ENCODE peak calls at places on chromosomes 12 and 14, in seven cellular contexts. One of them, this sample, is unnamed.

GRCh38 chr12:68631177-68631576 is 20.5 kb downstream of the RAP1B start:
- DNase-seq in trophoblast cell: peak
- DNase-seq in H1: no peak
- DNase-seq in mesendoderm: no peak
- DNase-seq in IMR-90: peak
- DNase-seq in neuronal stem cell: no peak
- DNase-seq in mesenchymal stem cell: no peak
- DNase-seq in this sample: no peak

GRCh38 chr14:65860956-65861631 is 448.6 kb downstream of the FUT8 start:
- DNase-seq in H1: no peak
- DNase-seq in IMR-90: no peak
- DNase-seq in mesendoderm: no peak
- DNase-seq in neuronal stem cell: no peak
- DNase-seq in mesenchymal stem cell: no peak
- DNase-seq in trophoblast cell: no peak
- DNase-seq in this sample: no peak

GRCh38 chr14:93234798-93235197 is 27.7 kb downstream of the UBR7 start:
- DNase-seq in mesenchymal stem cell: no peak
- DNase-seq in trophoblast cell: peak
- DNase-seq in H1: no peak
- DNase-seq in mesendoderm: peak
- DNase-seq in neuronal stem cell: no peak
- DNase-seq in IMR-90: peak
- DNase-seq in this sample: no peak

GRCh38 chr12:52543985-52544888 is 8.7 kb downstream of the KRT71 start:
- DNase-seq in mesenchymal stem cell: no peak
- DNase-seq in H1: no peak
- DNase-seq in mesendoderm: no peak
- DNase-seq in neuronal stem cell: no peak
- DNase-seq in IMR-90: no peak
- DNase-seq in trophoblast cell: no peak
- DNase-seq in this sample: peak

GRCh38 chr12:31423405-31423804 is 97.5 kb upstream of the SINHCAF start:
- DNase-seq in H1: no peak
- DNase-seq in neuronal stem cell: no peak
- DNase-seq in IMR-90: no peak
- DNase-seq in mesenchymal stem cell: no peak
- DNase-seq in trophoblast cell: no peak
- DNase-seq in mesendoderm: no peak
- DNase-seq in this sample: no peak

GRCh38 chr14:79278798-79279644 is 932.3 kb downstream of the DIO2 start:
- DNase-seq in mesendoderm: peak
- DNase-seq in IMR-90: peak
- DNase-seq in neuronal stem cell: peak
- DNase-seq in mesenchymal stem cell: peak
- DNase-seq in trophoblast cell: peak
- DNase-seq in H1: peak
- DNase-seq in this sample: peak

GRCh38 chr12:93684716-93685115 is 7.5 kb downstream of the CRADD start:
- DNase-seq in trophoblast cell: no peak
- DNase-seq in mesenchymal stem cell: no peak
- DNase-seq in neuronal stem cell: no peak
- DNase-seq in mesendoderm: no peak
- DNase-seq in H1: no peak
- DNase-seq in IMR-90: no peak
- DNase-seq in this sample: no peak

GRCh38 chr14:54805521-54806322 is 96.9 kb downstream of the GCH1 start:
- DNase-seq in IMR-90: peak
- DNase-seq in mesenchymal stem cell: peak
- DNase-seq in H1: peak
- DNase-seq in trophoblast cell: peak
- DNase-seq in neuronal stem cell: peak
- DNase-seq in mesendoderm: peak
- DNase-seq in this sample: peak

GRCh38 chr14:71290960-71291466 is 383.8 kb downstream of the PCNX1 start:
- DNase-seq in trophoblast cell: peak
- DNase-seq in neuronal stem cell: no peak
- DNase-seq in H1: no peak
- DNase-seq in IMR-90: peak
- DNase-seq in mesendoderm: peak
- DNase-seq in mesenchymal stem cell: peak
- DNase-seq in this sample: no peak

GRCh38 chr12:113844495-113845175 is 121.5 kb downstream of the RBM19 start:
- DNase-seq in neuronal stem cell: no peak
- DNase-seq in IMR-90: no peak
- DNase-seq in mesendoderm: no peak
- DNase-seq in mesenchymal stem cell: no peak
- DNase-seq in trophoblast cell: no peak
- DNase-seq in H1: no peak
- DNase-seq in this sample: no peak

GRCh38 chr14:24164591-24164991 is 3.5 kb downstream of the IRF9 start:
- DNase-seq in H1: no peak
- DNase-seq in IMR-90: no peak
- DNase-seq in mesendoderm: no peak
- DNase-seq in neuronal stem cell: no peak
- DNase-seq in mesenchymal stem cell: no peak
- DNase-seq in trophoblast cell: peak
- DNase-seq in this sample: no peak

GRCh38 chr14:63134801-63135200 is 69.4 kb upstream of the RHOJ start:
- DNase-seq in IMR-90: peak
- DNase-seq in trophoblast cell: peak
- DNase-seq in mesendoderm: peak
- DNase-seq in neuronal stem cell: peak
- DNase-seq in H1: no peak
- DNase-seq in mesenchymal stem cell: peak
- DNase-seq in this sample: no peak

GRCh38 chr14:54652188-54652889 is 85.4 kb downstream of the SAMD4A start:
- DNase-seq in mesenchymal stem cell: peak
- DNase-seq in IMR-90: peak
- DNase-seq in H1: no peak
- DNase-seq in neuronal stem cell: peak
- DNase-seq in mesendoderm: peak
- DNase-seq in trophoblast cell: peak
- DNase-seq in this sample: peak

GRCh38 chr14:55188686-55189295 is 2.6 kb downstream of the DLGAP5 start:
- DNase-seq in H1: no peak
- DNase-seq in mesendoderm: no peak
- DNase-seq in mesenchymal stem cell: peak
- DNase-seq in IMR-90: peak
- DNase-seq in neuronal stem cell: no peak
- DNase-seq in trophoblast cell: no peak
- DNase-seq in this sample: no peak

GRCh38 chr12:13125996-13126395 is 22.5 kb upstream of the GSG1 start:
- DNase-seq in H1: no peak
- DNase-seq in IMR-90: no peak
- DNase-seq in mesenchymal stem cell: no peak
- DNase-seq in mesendoderm: no peak
- DNase-seq in neuronal stem cell: no peak
- DNase-seq in trophoblast cell: no peak
- DNase-seq in this sample: no peak

GRCh38 chr12:42284876-42285275 is 41.0 kb downstream of the ZCRB1 start:
- DNase-seq in H1: no peak
- DNase-seq in mesenchymal stem cell: no peak
- DNase-seq in IMR-90: peak
- DNase-seq in trophoblast cell: no peak
- DNase-seq in neuronal stem cell: no peak
- DNase-seq in mesendoderm: no peak
- DNase-seq in this sample: no peak

GRCh38 chr12:22100952-22101748 is 55.1 kb downstream of the CMAS start:
- DNase-seq in mesendoderm: peak
- DNase-seq in trophoblast cell: peak
- DNase-seq in mesenchymal stem cell: peak
- DNase-seq in IMR-90: peak
- DNase-seq in neuronal stem cell: peak
- DNase-seq in H1: peak
- DNase-seq in this sample: peak

GRCh38 chr12:120067084-120067869 is 49.3 kb downstream of the RAB35 start:
- DNase-seq in neuronal stem cell: no peak
- DNase-seq in H1: no peak
- DNase-seq in trophoblast cell: no peak
- DNase-seq in mesendoderm: no peak
- DNase-seq in IMR-90: no peak
- DNase-seq in mesenchymal stem cell: no peak
- DNase-seq in this sample: no peak

GRCh38 chr14:67418368-67419174 is 6.6 kb upstream of the PLEK2 start:
- DNase-seq in H1: no peak
- DNase-seq in mesenchymal stem cell: no peak
- DNase-seq in neuronal stem cell: no peak
- DNase-seq in IMR-90: peak
- DNase-seq in trophoblast cell: peak
- DNase-seq in mesendoderm: no peak
- DNase-seq in this sample: no peak

GRCh38 chr14:76780875-76781647 is 19.8 kb downstream of the VASH1 start:
- DNase-seq in IMR-90: peak
- DNase-seq in mesenchymal stem cell: no peak
- DNase-seq in mesendoderm: no peak
- DNase-seq in neuronal stem cell: no peak
- DNase-seq in trophoblast cell: no peak
- DNase-seq in H1: peak
- DNase-seq in this sample: peak

GRCh38 chr14:68774771-68775613 is 17.9 kb downstream of the ZFP36L1 start:
- DNase-seq in mesendoderm: no peak
- DNase-seq in trophoblast cell: peak
- DNase-seq in mesenchymal stem cell: peak
- DNase-seq in IMR-90: peak
- DNase-seq in H1: no peak
- DNase-seq in neuronal stem cell: no peak
- DNase-seq in this sample: no peak
- H3K27ac ChIP-seq in mesendoderm: no peak
- H3K27ac ChIP-seq in trophoblast cell: no peak
- H3K27ac ChIP-seq in mesenchymal stem cell: no peak
- H3K27ac ChIP-seq in IMR-90: no peak
- H3K27ac ChIP-seq in H1: no peak
- H3K27ac ChIP-seq in neuronal stem cell: no peak
- H3K27ac ChIP-seq in this sample: no peak

DNA sequence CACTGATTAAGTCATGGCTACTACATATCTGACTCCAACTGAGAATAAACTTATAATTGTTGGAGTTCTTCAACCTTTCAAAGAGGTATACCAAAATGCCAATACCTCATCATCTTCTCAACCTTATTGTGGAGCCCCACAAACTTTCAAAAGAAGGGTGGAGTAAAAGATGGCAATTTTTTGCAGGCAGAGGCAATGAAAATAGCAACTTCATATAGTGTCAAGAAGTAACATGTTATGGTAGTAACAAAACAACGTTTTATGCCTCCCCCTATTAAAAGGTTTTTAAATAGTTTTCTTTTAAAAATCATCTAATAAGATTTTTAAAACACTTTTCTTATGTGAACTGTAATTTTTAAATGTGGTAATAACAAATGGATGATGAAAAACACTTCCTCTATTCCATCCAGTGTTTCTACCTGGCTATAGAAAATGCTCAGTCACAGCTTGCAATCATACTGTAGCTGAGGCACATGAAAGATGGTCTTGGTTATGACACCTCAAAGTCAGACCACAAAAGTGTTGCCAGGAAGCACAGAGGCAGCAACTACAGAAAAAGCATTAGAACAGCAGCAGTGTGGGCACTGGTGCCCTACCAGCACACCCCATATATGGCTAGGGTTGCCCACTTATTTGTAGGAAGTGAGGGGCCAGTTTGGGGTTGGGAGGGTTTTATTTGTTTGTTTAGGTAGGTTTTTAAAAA is 7.0 kb downstream of the PPP1R12A start:
- DNase-seq in IMR-90: peak
- DNase-seq in trophoblast cell: no peak
- DNase-seq in H1: no peak
- DNase-seq in mesenchymal stem cell: peak
- DNase-seq in mesendoderm: no peak
- DNase-seq in neuronal stem cell: no peak
- DNase-seq in this sample: no peak
- H3K18ac ChIP-seq in IMR-90: no peak
- H3K18ac ChIP-seq in trophoblast cell: no peak
- H3K18ac ChIP-seq in H1: no peak
- H3K18ac ChIP-seq in mesenchymal stem cell: peak
- H3K18ac ChIP-seq in mesendoderm: no peak
- H3K18ac ChIP-seq in neuronal stem cell: no peak
- H3K18ac ChIP-seq in this sample: no peak

GRCh38 chr12:109625749-109626377 is 52.3 kb downstream of the MVK start:
- DNase-seq in IMR-90: no peak
- DNase-seq in trophoblast cell: no peak
- DNase-seq in neuronal stem cell: no peak
- DNase-seq in mesenchymal stem cell: no peak
- DNase-seq in mesendoderm: no peak
- DNase-seq in H1: no peak
- DNase-seq in this sample: no peak

GRCh38 chr12:109627633-109628032 is 54.0 kb downstream of the MVK start:
- DNase-seq in IMR-90: no peak
- DNase-seq in mesenchymal stem cell: no peak
- DNase-seq in trophoblast cell: no peak
- DNase-seq in mesendoderm: no peak
- DNase-seq in H1: no peak
- DNase-seq in neuronal stem cell: no peak
- DNase-seq in this sample: no peak

GRCh38 chr12:109625131-109625559 is 51.6 kb downstream of the MVK start:
- DNase-seq in neuronal stem cell: no peak
- DNase-seq in mesenchymal stem cell: peak
- DNase-seq in trophoblast cell: peak
- DNase-seq in H1: no peak
- DNase-seq in mesendoderm: no peak
- DNase-seq in IMR-90: peak
- DNase-seq in this sample: no peak

GRCh38 chr12:109624467-109624866 is 50.9 kb downstream of the MVK start:
- DNase-seq in IMR-90: no peak
- DNase-seq in neuronal stem cell: no peak
- DNase-seq in H1: no peak
- DNase-seq in mesendoderm: peak
- DNase-seq in mesenchymal stem cell: no peak
- DNase-seq in trophoblast cell: no peak
- DNase-seq in this sample: no peak

DNA sequence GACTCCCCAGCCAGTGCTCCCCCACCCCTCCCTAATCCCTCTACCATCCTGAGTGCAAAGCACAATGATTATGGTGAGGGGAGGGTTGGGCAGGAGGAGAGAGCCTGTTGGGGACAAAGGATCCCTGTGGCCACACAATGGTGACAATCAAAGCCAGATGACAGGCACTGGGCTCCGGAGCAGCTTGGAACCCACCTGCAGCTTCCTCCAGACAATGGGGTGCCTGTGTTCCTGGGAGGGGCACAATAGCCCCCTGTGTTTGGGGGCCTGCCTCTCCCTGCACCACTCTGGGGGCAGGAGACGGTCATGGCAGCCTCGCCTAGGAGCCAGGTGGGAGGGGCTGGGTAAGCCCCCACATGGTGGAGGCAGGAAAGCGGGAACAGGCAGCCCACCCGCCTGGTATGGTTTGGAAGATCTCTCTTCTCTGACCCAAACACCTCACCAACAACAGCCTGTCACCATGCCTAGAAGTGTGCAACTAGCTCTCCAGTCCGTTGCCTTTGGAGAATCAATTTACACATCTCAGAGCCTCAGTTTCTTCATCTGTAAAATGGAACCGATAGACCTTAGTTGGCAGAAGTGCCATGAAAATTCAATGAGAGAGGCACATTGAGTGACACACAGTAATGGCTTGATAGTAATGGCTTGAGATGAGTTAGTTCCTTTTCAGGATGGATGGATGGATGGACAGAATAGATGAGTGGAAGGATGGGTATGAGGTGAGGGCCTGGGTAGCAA is 53.0 kb downstream of the MVK start:
- DNase-seq in neuronal stem cell: no peak
- DNase-seq in H1: no peak
- DNase-seq in mesenchymal stem cell: no peak
- DNase-seq in IMR-90: no peak
- DNase-seq in mesendoderm: no peak
- DNase-seq in trophoblast cell: no peak
- DNase-seq in this sample: no peak
- H3K27ac ChIP-seq in neuronal stem cell: no peak
- H3K27ac ChIP-seq in H1: no peak
- H3K27ac ChIP-seq in mesenchymal stem cell: no peak
- H3K27ac ChIP-seq in IMR-90: no peak
- H3K27ac ChIP-seq in mesendoderm: no peak
- H3K27ac ChIP-seq in trophoblast cell: no peak
- H3K27ac ChIP-seq in this sample: no peak

GRCh38 chr12:84698576-84699333 is 213.8 kb downstream of the SLC6A15 start:
- DNase-seq in trophoblast cell: no peak
- DNase-seq in H1: no peak
- DNase-seq in mesendoderm: no peak
- DNase-seq in mesenchymal stem cell: no peak
- DNase-seq in IMR-90: no peak
- DNase-seq in neuronal stem cell: no peak
- DNase-seq in this sample: no peak
- H3K18ac ChIP-seq in trophoblast cell: no peak
- H3K18ac ChIP-seq in H1: no peak
- H3K18ac ChIP-seq in mesendoderm: no peak
- H3K18ac ChIP-seq in mesenchymal stem cell: peak
- H3K18ac ChIP-seq in IMR-90: no peak
- H3K18ac ChIP-seq in neuronal stem cell: no peak
- H3K18ac ChIP-seq in this sample: no peak

This sample was measured in H9.